ENCODE peak calls at places on chromosomes 1 and 21, in seven cellular contexts. G is CD4-positive, alpha-beta T cell; C is GM13977; D is fibroblast of the aortic adventitia; K is WTC11; V is H9; B is fibroblast of villous mesenchyme. O is an unnamed sample.

GRCh38 chr1:64898107-64898861 is 68.1 kb downstream of the JAK1 start:
- DNase-seq in G (no peak), C (peak), D (peak), K (no peak), V (peak), B (peak), O (no peak)

GRCh38 chr1:239814306-239814881 is 277.3 kb upstream of the FMN2 start:
- DNase-seq in G (no peak), C (no peak), D (peak), K (peak), V (peak), B (peak), O (no peak)

GRCh38 chr1:112074711-112075110 is 85.2 kb upstream of the KCND3 start:
- DNase-seq in G (no peak), C (no peak), D (no peak), K (no peak), V (no peak), B (no peak), O (no peak)

GRCh38 chr1:189658381-189658780 is 819.3 kb downstream of the BRINP3 start:
- DNase-seq in G (no peak), C (no peak), D (no peak), K (no peak), V (no peak), B (no peak), O (no peak)

GRCh38 chr1:183783896-183784637 is 20.9 kb upstream of the RGL1 start:
- DNase-seq in G (no peak), C (no peak), D (peak), K (no peak), V (no peak), B (peak), O (no peak)

GRCh38 chr1:237717121-237717520 is 173.6 kb downstream of the ZP4 start:
- DNase-seq in G (no peak), C (no peak), D (no peak), K (no peak), V (no peak), B (no peak), O (no peak)

GRCh38 chr1:175792126-175792525 is 48.7 kb upstream of the TNR start:
- DNase-seq in G (no peak), C (no peak), D (no peak), K (no peak), V (no peak), B (no peak), O (no peak)

GRCh38 chr1:108007531-108007930 is 42.6 kb upstream of the VAV3 start:
- DNase-seq in G (no peak), C (no peak), D (no peak), K (no peak), V (no peak), B (no peak), O (no peak)

GRCh38 chr1:916173-917075 is 7.3 kb upstream of the SAMD11 start:
- DNase-seq in G (peak), C (no peak), D (peak), K (no peak), V (no peak), B (peak), O (peak)

GRCh38 chr1:62306065-62306464 is 13.2 kb downstream of the KANK4 start:
- DNase-seq in G (no peak), C (no peak), D (no peak), K (no peak), V (no peak), B (no peak), O (no peak)

GRCh38 chr21:41358193-41359166 is 3.3 kb upstream of the MX2 start:
- DNase-seq in G (no peak), C (no peak), D (no peak), K (no peak), V (no peak), B (no peak), O (no peak)

GRCh38 chr1:165927169-165927568 is 99.8 kb downstream of the UCK2 start:
- DNase-seq in G (no peak), C (no peak), D (no peak), K (no peak), V (no peak), B (no peak), O (no peak)

GRCh38 chr21:35048183-35048601 is 910 bp downstream of the RUNX1 start:
- DNase-seq in G (no peak), C (no peak), D (no peak), K (no peak), V (no peak), B (peak), O (no peak)

DNA sequence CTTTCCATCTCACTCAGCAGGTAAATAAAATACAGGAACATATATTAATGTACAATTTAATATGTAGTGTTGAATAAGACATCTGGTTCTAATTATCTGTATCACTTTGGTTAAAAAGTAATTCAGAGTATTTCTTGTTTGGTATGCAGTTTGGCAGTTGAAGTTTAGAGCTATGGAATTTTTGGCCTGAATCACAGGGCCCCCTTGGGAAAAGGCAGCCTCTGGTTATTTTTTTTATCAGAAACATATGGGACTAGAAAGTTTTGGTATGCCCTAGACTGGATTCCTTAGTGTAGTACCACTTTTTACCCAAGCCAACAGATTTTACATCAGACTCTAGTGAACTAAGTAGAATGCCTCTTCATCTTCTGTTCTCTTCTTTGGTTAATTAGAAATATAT is 26.4 kb downstream of the CNST start:
- DNase-seq in G (no peak), C (no peak), D (peak), K (no peak), V (no peak), B (peak), O (no peak)
- TF ChIP-seq CTCF in G (no peak), C (no peak), D (no peak), K (no peak), V (no peak), B (no peak), O (no peak)

GRCh38 chr1:48251323-48251722 is 28.8 kb downstream of the SLC5A9 start:
- DNase-seq in G (no peak), C (no peak), D (no peak), K (no peak), V (no peak), B (no peak), O (no peak)

GRCh38 chr1:48251858-48252257 is 29.3 kb downstream of the SLC5A9 start:
- DNase-seq in G (no peak), C (no peak), D (no peak), K (no peak), V (no peak), B (no peak), O (no peak)

GRCh38 chr1:48248356-48248755 is 25.8 kb downstream of the SLC5A9 start:
- DNase-seq in G (no peak), C (no peak), D (no peak), K (no peak), V (no peak), B (no peak), O (no peak)

GRCh38 chr1:48250572-48250971 is 28.1 kb downstream of the SLC5A9 start:
- DNase-seq in G (no peak), C (no peak), D (no peak), K (no peak), V (no peak), B (no peak), O (no peak)

DNA sequence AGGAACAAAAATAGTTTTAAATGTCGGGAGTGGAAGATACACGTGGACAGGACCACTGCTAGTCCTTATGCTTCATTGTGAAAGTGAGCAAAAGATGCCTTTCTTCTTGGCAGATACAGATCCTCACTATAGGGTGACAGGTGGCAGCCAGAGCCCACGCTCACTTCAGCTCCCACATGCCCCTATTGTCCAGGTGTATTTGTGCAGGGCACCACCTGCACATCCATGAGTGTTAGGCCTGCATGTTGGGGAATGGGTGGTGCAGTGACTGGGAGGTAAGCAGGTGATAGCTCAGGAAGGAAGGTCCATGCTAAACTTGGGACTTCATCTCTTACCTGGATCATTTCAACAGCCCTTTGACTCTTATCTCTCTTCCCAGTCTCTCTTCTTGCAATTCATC is 27.4 kb downstream of the SLC5A9 start:
- DNase-seq in G (no peak), C (no peak), D (no peak), K (peak), V (no peak), B (no peak), O (no peak)
- TF ChIP-seq CTCF in G (no peak), C (no peak), D (no peak), K (no peak), V (peak), B (no peak), O (no peak)

GRCh38 chr1:199399996-199400714 is 627.4 kb upstream of the NR5A2 start:
- DNase-seq in G (no peak), C (no peak), D (no peak), K (no peak), V (no peak), B (no peak), O (no peak)
- TF ChIP-seq CTCF in G (no peak), C (no peak), D (no peak), K (no peak), V (no peak), B (no peak), O (no peak)

GRCh38 chr1:95451054-95451453 is 217.0 kb downstream of the RWDD3 start:
- DNase-seq in G (no peak), C (no peak), D (no peak), K (no peak), V (peak), B (no peak), O (no peak)
- TF ChIP-seq CTCF in G (no peak), C (peak), D (no peak), K (no peak), V (peak), B (no peak), O (no peak)

GRCh38 chr1:154627247-154628121 is 19.5 kb upstream of the ADAR start:
- DNase-seq in G (peak), C (peak), D (peak), K (peak), V (peak), B (peak), O (peak)
- TF ChIP-seq CTCF in G (no peak), C (no peak), D (no peak), K (no peak), V (no peak), B (no peak), O (no peak)

GRCh38 chr1:177185209-177185608 is 14.5 kb downstream of the BRINP2 start:
- DNase-seq in G (no peak), C (no peak), D (peak), K (peak), V (no peak), B (peak), O (no peak)
- TF ChIP-seq CTCF in G (no peak), C (no peak), D (peak), K (peak), V (peak), B (peak), O (peak)

GRCh38 chr1:58783090-58783992 is 506 bp downstream of the JUN start:
- DNase-seq in G (peak), C (peak), D (peak), K (peak), V (peak), B (peak), O (peak)

GRCh38 chr1:58783993-58784757 is at the start of gene JUN:
- DNase-seq in G (peak), C (peak), D (peak), K (peak), V (peak), B (peak), O (peak)

GRCh38 chr1:58781541-58782307 is 2.1 kb downstream of the JUN start:
- DNase-seq in G (peak), C (peak), D (peak), K (peak), V (peak), B (peak), O (peak)

GRCh38 chr1:58780586-58781452 is 3.0 kb downstream of the JUN start:
- DNase-seq in G (peak), C (no peak), D (peak), K (no peak), V (no peak), B (peak), O (no peak)

DNA sequence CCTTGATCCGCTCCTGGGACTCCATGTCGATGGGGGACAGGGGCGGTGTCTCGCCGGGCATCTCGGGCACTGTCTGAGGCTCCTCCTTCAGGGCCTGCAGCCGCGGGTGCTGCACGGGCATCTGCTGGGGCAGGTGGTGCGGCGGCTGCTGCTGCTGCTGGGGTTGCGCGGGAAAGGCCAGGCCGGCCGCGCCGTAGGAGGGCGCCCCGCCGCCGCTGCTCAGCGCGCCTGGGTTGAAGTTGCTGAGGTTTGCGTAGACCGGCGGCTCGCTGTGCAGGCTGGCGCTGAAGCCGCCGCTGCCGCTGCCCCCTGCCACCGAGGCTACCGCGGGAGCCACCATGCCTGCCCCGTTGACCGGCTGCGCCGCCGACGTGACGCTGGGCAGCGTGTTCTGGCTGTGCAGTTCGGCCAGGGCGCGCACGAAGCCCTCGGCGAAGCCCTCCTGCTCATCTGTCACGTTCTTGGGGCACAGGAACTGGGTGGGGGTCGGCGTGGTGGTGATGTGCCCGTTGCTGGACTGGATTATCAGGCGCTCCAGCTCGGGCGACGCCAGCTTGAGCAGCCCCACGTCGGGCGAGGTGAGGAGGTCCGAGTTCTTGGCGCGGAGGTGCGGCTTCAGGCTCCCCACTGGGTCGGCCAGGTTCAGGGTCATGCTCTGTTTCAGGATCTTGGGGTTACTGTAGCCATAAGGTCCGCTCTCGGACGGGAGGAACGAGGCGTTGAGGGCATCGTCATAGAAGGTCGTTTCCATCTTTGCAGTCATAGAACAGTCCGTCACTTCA is 1.3 kb downstream of the JUN start:
- DNase-seq in G (peak), C (peak), D (peak), K (peak), V (peak), B (peak), O (no peak)
- TF ChIP-seq CTCF in G (peak), C (peak), D (no peak), K (no peak), V (no peak), B (no peak), O (no peak)

GRCh38 chr1:116036255-116036654 is 59.9 kb downstream of the SLC22A15 start:
- DNase-seq in G (no peak), C (no peak), D (no peak), K (peak), V (peak), B (no peak), O (no peak)
- TF ChIP-seq CTCF in G (no peak), C (no peak), D (no peak), K (no peak), V (peak), B (no peak), O (no peak)

DNA sequence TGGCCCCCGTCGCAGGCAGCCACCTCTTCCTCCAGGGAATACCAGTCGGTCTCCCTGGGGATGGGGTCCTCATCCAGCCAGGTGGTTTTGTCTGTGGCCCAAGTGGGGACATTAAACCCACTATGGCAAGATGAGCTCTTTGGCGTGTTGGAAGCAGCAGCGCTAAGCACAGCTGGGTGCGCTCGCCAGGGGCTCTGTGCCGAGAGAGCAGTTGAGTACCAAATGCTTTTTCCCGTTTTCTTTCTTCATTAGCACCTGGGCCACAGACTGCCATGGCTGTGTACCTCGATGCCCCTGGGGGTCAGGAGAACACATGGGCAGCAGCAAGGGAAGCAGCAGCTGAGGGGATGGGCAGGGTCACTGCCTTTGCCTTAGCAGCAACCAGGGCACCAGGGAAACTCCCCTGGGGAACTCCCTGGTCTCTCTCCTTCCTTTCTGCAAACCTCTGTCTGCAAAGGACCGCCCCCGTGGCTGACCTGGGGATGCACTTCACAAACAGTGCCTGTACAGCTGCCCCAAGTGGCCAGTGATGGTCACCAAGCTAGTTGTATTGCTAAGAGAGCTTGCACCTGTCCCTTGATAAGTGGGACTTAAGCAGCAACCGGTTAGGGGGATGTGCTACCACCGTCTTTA is 31.1 kb downstream of the EDARADD start:
- DNase-seq in G (no peak), C (peak), D (no peak), K (peak), V (peak), B (no peak), O (no peak)
- TF ChIP-seq CTCF in G (no peak), C (peak), D (no peak), K (no peak), V (peak), B (no peak), O (no peak)

GRCh38 chr1:12014141-12014981 is 4.9 kb upstream of the MIIP start:
- DNase-seq in G (no peak), C (no peak), D (no peak), K (no peak), V (peak), B (no peak), O (no peak)
- TF ChIP-seq CTCF in G (no peak), C (no peak), D (no peak), K (no peak), V (peak), B (peak), O (peak)